ENCODE peak calls at places on chromosomes 7 and 10, in seven cellular contexts. Z, S, P, F, Q, T and N are unnamed samples. For H3K4me1, the result is how much of the 10 kb centered on the place peaks cover.

GRCh38 chr10:119489572-119490326 is 52.8 kb downstream of the RGS10 start:
- DNase-seq in Q (peak), T (peak), Z (peak), S (no peak), P (peak), F (peak), N (no peak)

GRCh38 chr7:128788446-128789412 is 3.0 kb upstream of the CCDC136 start:
- DNase-seq in Q (no peak), S (no peak), Z (no peak), F (no peak), T (no peak), P (no peak), N (no peak)

GRCh38 chr7:30965372-30965771 is 1.6 kb downstream of the GHRHR start:
- DNase-seq in T (no peak), P (no peak), F (no peak), Q (no peak), Z (no peak), S (no peak), N (no peak)

GRCh38 chr7:20791523-20791879 is 4.8 kb upstream of the SP8 start:
- DNase-seq in Q (no peak), T (no peak), S (no peak), F (no peak), Z (no peak), P (no peak), N (no peak)

GRCh38 chr10:33421789-33422188 is 87.3 kb upstream of the NRP1 start:
- DNase-seq in F (no peak), Q (no peak), Z (peak), T (no peak), S (no peak), P (no peak), N (no peak)

GRCh38 chr10:72065439-72066025 is 22.8 kb downstream of the SPOCK2 start:
- DNase-seq in F (no peak), T (no peak), Q (no peak), P (no peak), Z (no peak), S (no peak), N (no peak)

GRCh38 chr10:20877986-20878979 is 18.8 kb downstream of the NEBL start:
- DNase-seq in Q (no peak), S (no peak), F (no peak), Z (no peak), T (no peak), P (no peak), N (no peak)

GRCh38 chr10:13950543-13950939 is 363.8 kb downstream of the PRPF18 start:
- DNase-seq in S (no peak), Q (no peak), F (no peak), T (no peak), Z (no peak), P (no peak), N (no peak)

GRCh38 chr10:24952146-24952700 is at the start of gene PRTFDC1:
- DNase-seq in Z (peak), T (peak), S (peak), P (no peak), F (peak), Q (peak), N (peak)

GRCh38 chr10:70781461-70782051 is 3.6 kb downstream of the TBATA start:
- DNase-seq in S (no peak), T (no peak), F (no peak), Q (no peak), P (no peak), Z (no peak), N (no peak)

GRCh38 chr10:131315343-131315742 is 3.8 kb upstream of the TCERG1L start:
- DNase-seq in Q (no peak), P (no peak), T (no peak), S (no peak), Z (no peak), F (no peak), N (no peak)

GRCh38 chr10:68075550-68076004 is 494 bp upstream of the HERC4 start:
- DNase-seq in Q (no peak), Z (no peak), P (no peak), T (no peak), F (no peak), S (no peak), N (no peak)

GRCh38 chr7:42186181-42186580 is 50.8 kb downstream of the GLI3 start:
- DNase-seq in Q (no peak), S (no peak), P (no peak), Z (no peak), T (no peak), F (peak), N (no peak)

GRCh38 chr10:79069325-79070090 is 742 bp downstream of the ZMIZ1 start:
- DNase-seq in P (no peak), S (peak), T (peak), Q (peak), Z (peak), F (peak), N (no peak)

GRCh38 chr7:48041665-48041995 is 6.3 kb downstream of the C7orf57 start:
- DNase-seq in S (no peak), P (no peak), Z (no peak), T (no peak), F (no peak), Q (no peak), N (no peak)

GRCh38 chr7:66296-66695 is 126.1 kb upstream of the FAM20C start:
- DNase-seq in P (no peak), Q (no peak), Z (peak), T (no peak), F (no peak), S (no peak), N (no peak)

GRCh38 chr7:2873146-2873545 is 29.0 kb upstream of the GNA12 start:
- DNase-seq in P (no peak), T (no peak), Z (no peak), Q (no peak), S (no peak), F (no peak), N (no peak)

DNA sequence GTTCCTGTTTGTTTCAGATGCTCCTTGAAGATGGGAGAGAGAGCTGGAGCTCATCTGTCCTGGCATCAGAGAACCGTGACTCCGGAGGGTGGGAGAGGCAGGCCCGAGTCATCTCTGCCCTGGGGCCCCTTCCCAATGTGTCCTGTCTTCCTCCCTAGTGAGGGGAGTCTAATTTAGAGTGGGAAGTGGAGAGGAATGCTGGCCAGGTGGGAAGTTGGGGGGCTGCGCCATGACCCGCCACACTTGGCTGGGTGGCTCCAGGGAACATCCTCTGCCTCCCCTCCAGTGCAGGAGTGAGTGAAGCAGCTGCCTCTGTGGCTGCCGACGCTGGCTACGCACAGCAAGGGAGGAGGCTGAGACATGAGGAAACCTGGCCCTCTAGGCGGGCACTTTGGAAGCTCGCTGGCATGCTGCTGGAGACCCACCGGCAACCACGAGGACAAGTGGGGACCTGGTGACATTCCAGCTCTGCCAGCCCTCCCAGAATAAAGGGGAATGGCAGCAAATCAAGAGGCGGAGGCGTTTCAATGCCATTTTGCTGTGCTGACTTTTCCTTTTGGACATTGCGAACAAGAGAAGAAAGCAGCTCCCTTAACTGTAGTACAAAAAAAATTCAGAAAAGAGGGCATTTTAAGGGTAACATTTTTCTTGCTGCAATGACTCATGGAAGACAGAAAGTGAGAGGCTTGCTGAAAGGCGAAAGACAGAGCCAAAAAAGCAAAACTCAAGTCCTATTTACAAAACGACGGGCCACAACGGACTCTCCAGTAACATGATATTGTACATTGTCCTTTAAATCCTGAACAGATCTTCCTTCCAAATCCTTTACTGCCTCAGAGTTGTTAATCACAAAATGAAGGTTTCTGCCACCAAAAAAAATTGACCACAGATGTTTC is 121.2 kb upstream of the PITRM1 start:
- DNase-seq in P (no peak), S (peak), F (no peak), Z (no peak), Q (no peak), T (no peak), N (no peak)
- H3K4me1 ChIP-seq in P (under half), S (under half), F (under half), Z (under half), Q (under half), T (under half), N (under half)

DNA sequence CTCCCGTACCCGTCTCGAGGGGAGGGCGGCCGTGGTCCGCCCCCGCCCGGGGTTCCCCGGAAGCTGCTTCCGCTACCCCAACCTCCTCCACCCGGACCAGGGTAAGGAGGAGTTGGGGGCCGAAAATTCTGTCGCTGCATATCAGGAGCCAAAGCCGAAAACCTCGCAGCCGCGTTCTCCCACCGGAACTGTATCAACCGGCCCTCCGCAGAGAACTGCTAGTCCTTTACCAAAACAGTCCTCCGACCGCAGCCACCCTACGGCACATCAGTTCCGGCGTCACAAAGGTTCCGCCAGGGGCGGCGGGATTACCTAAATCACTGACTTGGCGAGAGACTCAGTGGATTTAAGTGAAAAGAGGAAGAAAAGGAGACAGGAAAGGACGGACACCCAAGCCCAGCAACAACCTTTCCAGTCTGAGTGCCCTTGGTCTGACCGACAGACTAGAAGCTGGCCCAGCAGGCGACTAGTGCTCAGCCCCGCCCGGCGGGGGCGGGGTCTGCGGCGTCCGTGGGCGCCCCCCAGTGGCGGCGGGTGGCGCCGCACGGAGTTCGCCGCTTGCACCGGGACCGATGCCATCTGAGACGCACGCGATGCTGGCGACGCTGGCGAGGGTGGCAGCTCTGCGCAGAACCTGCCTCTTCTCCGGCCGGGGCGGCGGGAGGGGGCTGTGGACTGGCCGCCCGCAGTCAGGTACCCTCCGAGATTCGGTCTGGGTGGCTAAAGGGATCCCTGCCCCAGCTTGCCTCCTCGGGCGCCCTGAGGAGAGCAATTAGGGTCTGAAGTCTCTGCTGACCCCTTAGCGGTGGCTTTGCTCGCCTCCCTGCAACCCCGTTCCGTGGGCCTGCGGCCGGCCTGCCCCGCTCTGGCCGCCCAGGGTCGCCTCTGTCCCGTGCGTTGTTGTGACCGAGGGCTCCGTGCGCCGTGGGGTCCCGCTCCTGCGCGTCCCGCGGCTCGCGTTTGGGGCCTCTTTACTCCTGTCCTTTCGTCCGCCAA is at the start of the genes MPLKIP and SUGCT:
- DNase-seq in S (peak), T (peak), P (peak), Z (peak), F (peak), Q (peak), N (peak)
- TF ChIP-seq POLR2AphosphoS5 in S (peak), T (peak), P (peak), Z (peak), F (peak), Q (peak), N (peak)

GRCh38 chr10:30831401-30831800 is 200.3 kb downstream of the ZNF438 start:
- DNase-seq in Q (peak), F (no peak), T (no peak), P (no peak), Z (no peak), S (no peak), N (no peak)

GRCh38 chr10:30831876-30832726 is 199.6 kb downstream of the ZNF438 start:
- DNase-seq in Q (peak), P (no peak), Z (no peak), S (no peak), F (no peak), T (no peak), N (no peak)

GRCh38 chr10:30829921-30830671 is 200.5 kb upstream of the LYZL2 start:
- DNase-seq in Q (no peak), T (no peak), S (no peak), Z (no peak), P (no peak), F (no peak), N (no peak)

GRCh38 chr10:30828680-30829079 is 199.1 kb upstream of the LYZL2 start:
- DNase-seq in S (no peak), Z (peak), Q (peak), F (no peak), P (no peak), T (no peak), N (no peak)

GRCh38 chr10:30830672-30831230 is 200.9 kb downstream of the ZNF438 start:
- DNase-seq in P (no peak), T (no peak), F (no peak), Q (peak), S (peak), Z (no peak), N (no peak)
- H3K4me1 ChIP-seq in P (under half), T (under half), F (under half), Q (under half), S (under half), Z (under half), N (under half)

GRCh38 chr10:121154846-121155245 is 303.7 kb downstream of the WDR11 start:
- DNase-seq in Z (no peak), P (no peak), T (peak), F (no peak), Q (no peak), S (no peak), N (peak)

GRCh38 chr10:121159670-121160069 is 308.5 kb downstream of the WDR11 start:
- DNase-seq in Q (no peak), P (no peak), Z (no peak), T (no peak), F (no peak), S (no peak), N (no peak)

GRCh38 chr10:121155742-121156141 is 304.6 kb downstream of the WDR11 start:
- DNase-seq in S (no peak), F (no peak), Z (no peak), P (no peak), T (peak), Q (no peak), N (peak)

GRCh38 chr10:121158988-121159579 is 307.9 kb downstream of the WDR11 start:
- DNase-seq in P (peak), F (no peak), Q (no peak), T (peak), S (no peak), Z (no peak), N (peak)

DNA sequence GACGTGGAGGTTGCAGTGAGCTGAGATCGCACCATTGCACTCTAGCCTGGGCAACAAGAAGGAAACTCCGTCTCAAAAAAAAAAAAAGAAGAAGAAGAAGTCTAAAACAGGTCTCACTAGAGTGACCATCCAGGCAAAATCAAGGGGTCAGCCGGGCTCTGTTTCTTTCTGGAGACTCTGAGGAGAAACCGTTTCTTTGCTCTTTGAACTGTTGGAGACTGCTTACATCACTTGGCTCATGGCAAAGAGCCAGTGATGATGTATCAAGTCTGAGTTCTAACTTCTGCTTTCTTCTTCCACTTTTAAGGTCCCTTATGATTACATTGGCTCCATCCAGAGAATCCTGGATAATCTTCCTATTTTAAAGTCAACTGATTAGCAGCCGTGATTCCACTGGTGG is 306.8 kb downstream of the WDR11 start:
- DNase-seq in P (no peak), Z (no peak), T (peak), S (no peak), Q (no peak), F (no peak), N (no peak)
- TF ChIP-seq POLR2AphosphoS5 in P (no peak), Z (no peak), T (no peak), S (no peak), Q (no peak), F (no peak), N (no peak)

GRCh38 chr7:16813232-16813616 is 8.4 kb upstream of the AGR2 start:
- DNase-seq in S (no peak), Z (no peak), T (no peak), P (no peak), F (no peak), Q (no peak), N (peak)
- H3K4me1 ChIP-seq in S (under half), Z (under half), T (under half), P (under half), F (under half), Q (under half), N (under half)

DNA sequence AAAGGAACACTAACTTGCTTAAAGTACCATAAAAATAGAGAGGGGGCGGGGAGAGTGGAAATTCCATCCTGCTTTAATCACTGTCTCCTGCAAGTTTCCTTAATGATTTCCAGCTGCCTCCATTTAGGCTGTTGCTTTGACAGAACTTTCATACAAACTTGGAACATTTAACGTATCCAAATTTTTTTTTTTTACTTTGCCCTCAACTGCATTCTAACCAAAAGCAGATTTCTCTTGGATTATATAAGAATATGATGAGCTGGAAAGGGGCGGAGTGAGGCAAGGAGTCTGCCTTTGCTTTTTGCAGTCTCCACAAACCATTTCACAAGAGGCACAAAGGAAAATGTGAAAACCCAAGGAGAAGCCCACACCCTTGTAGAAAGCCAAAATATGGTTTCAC is 46.6 kb upstream of the COL1A2 start:
- DNase-seq in S (no peak), F (no peak), Q (no peak), T (peak), P (no peak), Z (peak), N (no peak)
- TF ChIP-seq POLR2AphosphoS5 in S (no peak), F (no peak), Q (no peak), T (peak), P (no peak), Z (no peak), N (no peak)

GRCh38 chr7:134693256-134693655 is 46.6 kb downstream of the BPGM start:
- DNase-seq in Q (no peak), T (no peak), P (no peak), S (no peak), F (no peak), Z (no peak), N (no peak)

GRCh38 chr7:134694299-134694698 is 47.6 kb downstream of the BPGM start:
- DNase-seq in T (no peak), S (no peak), F (peak), Z (no peak), Q (no peak), P (no peak), N (no peak)

GRCh38 chr7:134696261-134696660 is 49.6 kb downstream of the BPGM start:
- DNase-seq in F (no peak), S (no peak), Z (no peak), P (no peak), T (no peak), Q (no peak), N (no peak)

GRCh38 chr7:134695321-134695860 is 48.7 kb downstream of the BPGM start:
- DNase-seq in Z (no peak), T (no peak), Q (no peak), F (no peak), P (no peak), S (no peak), N (no peak)

DNA sequence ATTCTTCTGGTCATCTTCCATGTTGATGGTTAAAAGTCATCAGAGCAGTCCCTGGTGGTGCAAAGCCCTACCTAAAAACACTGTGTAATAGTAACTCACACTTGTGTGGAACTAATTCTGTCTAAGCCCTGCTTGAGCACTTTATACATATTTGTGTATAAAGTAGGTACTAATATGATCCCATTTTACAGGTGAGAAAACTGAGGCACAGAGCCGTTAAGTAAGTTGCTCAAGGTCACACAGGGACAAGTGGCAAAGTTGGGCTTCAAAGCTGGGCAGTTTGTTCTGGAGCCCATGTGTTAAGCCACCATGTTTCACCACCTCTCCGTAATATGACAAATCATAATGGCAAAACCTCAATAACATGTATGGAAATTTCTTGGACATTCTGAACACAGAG is 48.1 kb downstream of the BPGM start:
- DNase-seq in S (no peak), P (no peak), T (no peak), Q (no peak), F (no peak), Z (no peak), N (no peak)
- H3K4me1 ChIP-seq in S (under half), P (under half), T (under half), Q (under half), F (under half), Z (under half), N (under half)

GRCh38 chr10:84265378-84265777 is 20.5 kb downstream of the RGR start:
- DNase-seq in Z (no peak), F (no peak), S (no peak), T (peak), P (no peak), Q (no peak), N (no peak)
- TF ChIP-seq POLR2AphosphoS5 in Z (no peak), F (no peak), S (no peak), T (no peak), P (no peak), Q (no peak), N (no peak)

DNA sequence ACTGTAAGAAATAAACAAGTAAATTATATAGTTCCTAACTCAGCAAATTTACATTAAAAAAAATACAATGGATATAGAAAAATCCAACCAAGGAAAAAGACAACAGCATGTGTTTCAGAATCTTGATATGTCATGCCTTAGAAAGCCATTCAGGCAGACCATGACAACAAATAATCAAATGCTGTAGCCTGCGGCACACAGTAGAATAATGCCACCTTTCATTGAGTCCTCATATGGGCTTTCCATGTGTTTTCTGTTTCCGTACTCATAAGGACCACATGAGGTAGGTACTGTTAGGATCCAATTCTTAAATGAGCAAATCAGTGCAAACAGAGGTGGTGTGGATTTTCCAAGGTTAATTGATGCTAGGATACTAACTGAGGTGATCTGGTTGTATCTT is 138.6 kb downstream of the CUBN start:
- DNase-seq in F (no peak), S (no peak), Z (no peak), P (no peak), Q (no peak), T (no peak), N (no peak)
- H3K4me1 ChIP-seq in F (under half), S (under half), Z (under half), P (under half), Q (under half), T (under half), N (under half)